ENCODE peak calls at places on chromosomes 1 and 21, in ten cellular contexts. S is hippocampal formation; B is left colon; W is thoracic aorta; P is GDM1; Y is caudate nucleus; H is NK-92 treated with Interleukin-12 subunit alpha and Interleukin-12 subunit beta, amount 100 ng/mL, for 24 hours; O is NCI-H2171; M is ACHN; G is stimulated activated CD4-positive, alpha-beta T cell treated with anti-CD3 and anti-CD28 coated beads, Interleukin-12 subunit alpha, Interleukin-12 subunit beta, amount 100 ng/mL, for 48 hours. T is an unnamed sample.

GRCh38 chr1:165355977-165356811 is at the start of gene LMX1A:
- DNase-seq in S (no peak), B (peak), W (no peak), P (no peak), Y (no peak), H (no peak), O (no peak), M (no peak), G (no peak), T (no peak)

GRCh38 chr1:210901981-210902770 is 231.8 kb downstream of the KCNH1 start:
- DNase-seq in S (no peak), B (no peak), W (no peak), P (no peak), Y (no peak), H (no peak), O (no peak), M (no peak), G (no peak), T (no peak)

GRCh38 chr1:180188103-180188506 is 33.4 kb downstream of the QSOX1 start:
- DNase-seq in S (peak), B (peak), W (no peak), P (peak), Y (no peak), H (no peak), O (peak), M (peak), G (no peak), T (no peak)

GRCh38 chr1:102588536-102588935 is 519.8 kb downstream of the COL11A1 start:
- DNase-seq in S (no peak), B (no peak), W (no peak), P (no peak), Y (no peak), H (no peak), O (no peak), M (no peak), G (no peak), T (no peak)

GRCh38 chr1:5408401-5408800 is 583.8 kb downstream of the NPHP4 start:
- DNase-seq in S (peak), B (no peak), W (no peak), P (no peak), Y (no peak), H (no peak), O (no peak), M (no peak), G (no peak), T (no peak)

GRCh38 chr1:88801575-88802208 is 89.7 kb downstream of the GTF2B start:
- DNase-seq in S (no peak), B (no peak), W (no peak), P (peak), Y (no peak), H (no peak), O (no peak), M (peak), G (no peak), T (peak)

GRCh38 chr1:36023098-36023769 is 60.7 kb upstream of the TEKT2 start:
- DNase-seq in S (no peak), B (no peak), W (no peak), P (no peak), Y (no peak), H (no peak), O (no peak), M (no peak), G (no peak), T (no peak)

GRCh38 chr1:153968000-153968363 is 280 bp downstream of the CREB3L4 start:
- DNase-seq in S (no peak), B (peak), W (no peak), P (no peak), Y (no peak), H (no peak), O (no peak), M (no peak), G (no peak), T (no peak)

GRCh38 chr1:167601442-167602380 is 28.3 kb upstream of the RCSD1 start:
- DNase-seq in S (peak), B (no peak), W (no peak), P (peak), Y (no peak), H (peak), O (no peak), M (no peak), G (no peak), T (no peak)

GRCh38 chr1:165356876-165357275 is 361 bp upstream of the LMX1A start:
- DNase-seq in S (no peak), B (no peak), W (no peak), P (no peak), Y (no peak), H (no peak), O (no peak), M (no peak), G (no peak), T (no peak)

GRCh38 chr1:214801191-214801590 is 198.2 kb downstream of the CENPF start:
- DNase-seq in S (no peak), B (no peak), W (no peak), P (no peak), Y (no peak), H (no peak), O (no peak), M (no peak), G (no peak), T (no peak)

GRCh38 chr1:18890704-18891103 is 11.7 kb downstream of the ALDH4A1 start:
- DNase-seq in S (peak), B (no peak), W (no peak), P (no peak), Y (peak), H (no peak), O (no peak), M (no peak), G (no peak), T (no peak)

GRCh38 chr1:247942624-247943023 is 6.0 kb upstream of the OR2L8 start:
- DNase-seq in S (no peak), B (no peak), W (no peak), P (no peak), Y (no peak), H (no peak), O (no peak), M (no peak), G (no peak), T (no peak)

GRCh38 chr21:15839601-15840000 is 109.8 kb downstream of the USP25 start:
- DNase-seq in S (no peak), B (no peak), W (no peak), P (no peak), Y (no peak), H (no peak), O (no peak), M (no peak), G (no peak), T (no peak)

GRCh38 chr1:23198373-23198772 is 18.9 kb downstream of the HTR1D start:
- DNase-seq in S (no peak), B (no peak), W (no peak), P (no peak), Y (no peak), H (no peak), O (no peak), M (peak), G (no peak), T (peak)

GRCh38 chr1:184379111-184379752 is 7.6 kb upstream of the C1orf21 start:
- DNase-seq in S (no peak), B (no peak), W (no peak), P (no peak), Y (no peak), H (no peak), O (no peak), M (no peak), G (no peak), T (no peak)

GRCh38 chr1:187517508-187517907 is 688.8 kb downstream of the PLA2G4A start:
- DNase-seq in S (no peak), B (no peak), W (no peak), P (no peak), Y (no peak), H (no peak), O (peak), M (no peak), G (no peak), T (no peak)

GRCh38 chr1:226223786-226224244 is 351 bp downstream of the MIXL1 start:
- DNase-seq in S (no peak), B (peak), W (no peak), P (no peak), Y (no peak), H (no peak), O (no peak), M (peak), G (no peak), T (no peak)

GRCh38 chr1:40774266-40774998 is 9.2 kb upstream of the KCNQ4 start:
- DNase-seq in S (no peak), B (peak), W (no peak), P (peak), Y (no peak), H (no peak), O (no peak), M (peak), G (peak), T (no peak)

GRCh38 chr1:117828206-117828605 is 101.2 kb downstream of the GDAP2 start:
- DNase-seq in S (no peak), B (peak), W (peak), P (no peak), Y (no peak), H (no peak), O (no peak), M (no peak), G (no peak), T (no peak)

GRCh38 chr1:154987326-154987725 is 4.2 kb downstream of the FLAD1 start:
- DNase-seq in S (no peak), B (no peak), W (no peak), P (no peak), Y (no peak), H (no peak), O (no peak), M (no peak), G (no peak), T (no peak)

GRCh38 chr1:39525366-39526165 is 34.1 kb downstream of the BMP8A start:
- DNase-seq in S (no peak), B (peak), W (no peak), P (no peak), Y (no peak), H (peak), O (no peak), M (no peak), G (no peak), T (no peak)

GRCh38 chr1:55214214-55214902 is 806 bp downstream of the USP24 start:
- DNase-seq in S (peak), B (peak), W (no peak), P (no peak), Y (peak), H (peak), O (peak), M (peak), G (no peak), T (no peak)

GRCh38 chr1:92465256-92465647 is 21.5 kb downstream of the GFI1 start:
- DNase-seq in S (no peak), B (no peak), W (no peak), P (no peak), Y (no peak), H (no peak), O (no peak), M (no peak), G (no peak), T (no peak)

GRCh38 chr1:148160048-148160395 is 7.9 kb upstream of the NBPF11 start:
- DNase-seq in S (no peak), B (no peak), W (no peak), P (no peak), Y (no peak), H (no peak), O (no peak), M (no peak), G (no peak), T (no peak)

GRCh38 chr1:114342376-114342775 is 168.6 kb downstream of the TRIM33 start:
- DNase-seq in S (no peak), B (no peak), W (no peak), P (peak), Y (no peak), H (peak), O (no peak), M (no peak), G (no peak), T (no peak)

GRCh38 chr1:155981266-155982088 is 3.1 kb upstream of the ARHGEF2 start:
- DNase-seq in S (no peak), B (no peak), W (no peak), P (peak), Y (no peak), H (no peak), O (no peak), M (peak), G (no peak), T (no peak)

GRCh38 chr1:72062584-72062983 is 219.8 kb downstream of the NEGR1 start:
- DNase-seq in S (no peak), B (no peak), W (no peak), P (no peak), Y (no peak), H (no peak), O (no peak), M (peak), G (no peak), T (peak)

GRCh38 chr1:7404046-7404742 is 366.9 kb upstream of the VAMP3 start:
- DNase-seq in S (no peak), B (no peak), W (no peak), P (no peak), Y (no peak), H (no peak), O (no peak), M (no peak), G (no peak), T (no peak)

GRCh38 chr1:94714552-94714951 is 105.6 kb upstream of the SLC44A3 start:
- DNase-seq in S (no peak), B (no peak), W (no peak), P (no peak), Y (no peak), H (no peak), O (no peak), M (no peak), G (no peak), T (no peak)

GRCh38 chr1:226201029-226201593 is 14.6 kb upstream of the ACBD3 start:
- DNase-seq in S (no peak), B (peak), W (no peak), P (no peak), Y (no peak), H (no peak), O (no peak), M (peak), G (no peak), T (no peak)

GRCh38 chr1:5141750-5142149 is 487.3 kb downstream of the AJAP1 start:
- DNase-seq in S (no peak), B (no peak), W (no peak), P (no peak), Y (no peak), H (no peak), O (no peak), M (no peak), G (no peak), T (no peak)

GRCh38 chr1:89630046-89630445 is 2.9 kb upstream of the LRRC8C start:
- DNase-seq in S (no peak), B (no peak), W (no peak), P (no peak), Y (no peak), H (no peak), O (no peak), M (no peak), G (no peak), T (no peak)

GRCh38 chr1:175075572-175076568 is 8.2 kb downstream of the TNN start:
- DNase-seq in S (no peak), B (no peak), W (no peak), P (no peak), Y (no peak), H (no peak), O (no peak), M (no peak), G (no peak), T (no peak)

GRCh38 chr1:107748529-107748928 is 216.5 kb downstream of the VAV3 start:
- DNase-seq in S (peak), B (no peak), W (no peak), P (no peak), Y (no peak), H (no peak), O (peak), M (peak), G (no peak), T (no peak)